ENCODE peak calls at places on chromosomes 11 and 22, in four cellular contexts. S, T, P and I are unnamed samples.

GRCh38 chr11:123653405-123653996 is 923 bp downstream of the SCN3B start:
- DNase-seq in P (no peak), T (no peak), S (no peak), I (no peak)

GRCh38 chr11:60159284-60159683 is 23.6 kb downstream of the MS4A6A start:
- DNase-seq in P (no peak), S (no peak), T (no peak), I (no peak)

GRCh38 chr11:105935791-105936190 is 86.2 kb downstream of the MSANTD4 start:
- DNase-seq in P (peak; percentile 21), S (no peak), T (no peak), I (no peak)

GRCh38 chr11:87394924-87395323 is 357.2 kb downstream of the TMEM135 start:
- DNase-seq in S (no peak), P (no peak), T (no peak), I (no peak)

GRCh38 chr22:36449776-36450175 is 31.7 kb downstream of the TXN2 start:
- DNase-seq in T (no peak), P (no peak), S (no peak), I (no peak)

GRCh38 chr11:12434255-12434654 is 56.9 kb downstream of the PARVA start:
- DNase-seq in S (no peak), T (no peak), P (no peak), I (no peak)

GRCh38 chr22:18060646-18061620 is 16.9 kb upstream of the PEX26 start:
- DNase-seq in T (no peak), S (no peak), P (no peak), I (no peak)

GRCh38 chr11:130212431-130212961 is 52.9 kb downstream of the ST14 start:
- DNase-seq in P (no peak), S (no peak), T (peak; percentile 50), I (peak; percentile 41)

GRCh38 chr11:97557399-97557798 is 1167.6 kb downstream of the JRKL start:
- DNase-seq in P (no peak), T (no peak), S (no peak), I (peak; percentile 1)

GRCh38 chr11:66891849-66892660 is 35.2 kb downstream of the LRFN4 start:
- DNase-seq in T (no peak), P (peak; percentile 96), S (peak; percentile 90), I (no peak)

GRCh38 chr11:17786824-17787525 is 52.4 kb downstream of the KCNC1 start:
- DNase-seq in S (no peak), T (no peak), P (peak; percentile 57), I (no peak)

GRCh38 chr22:46336119-46337078 is 885 bp downstream of the TRMU start:
- DNase-seq in S (peak; percentile 35), P (no peak), T (no peak), I (peak; percentile 65)

GRCh38 chr11:110376711-110377324 is 52.9 kb upstream of the FDX1 start:
- DNase-seq in S (peak; percentile 54), P (peak; percentile 85), T (no peak), I (peak; percentile 67)

GRCh38 chr22:20037419-20037818 is 16.5 kb downstream of the TANGO2 start:
- DNase-seq in S (no peak), T (no peak), P (no peak), I (no peak)

GRCh38 chr11:130204703-130205095 is 45.1 kb downstream of the ST14 start:
- DNase-seq in P (no peak), S (no peak), T (no peak), I (no peak)

GRCh38 chr11:31767665-31768064 is 43.5 kb downstream of the PAX6 start:
- DNase-seq in S (no peak), P (no peak), T (no peak), I (no peak)

GRCh38 chr11:119791701-119792151 is 62.7 kb upstream of the NECTIN1 start:
- DNase-seq in T (no peak), S (no peak), P (no peak), I (no peak)

GRCh38 chr22:50261615-50262459 is at the start of gene MAPK12:
- DNase-seq in S (peak; percentile 84), T (peak; percentile 76), P (no peak), I (peak; percentile 88)

GRCh38 chr11:38577769-38578168 is 1979.7 kb upstream of the RAG2 start:
- DNase-seq in S (no peak), T (no peak), P (no peak), I (no peak)

GRCh38 chr11:59199546-59200420 is 12.9 kb downstream of the MPEG1 start:
- DNase-seq in P (no peak), T (no peak), S (no peak), I (no peak)

GRCh38 chr22:38454011-38454360 is 1.0 kb downstream of the KCNJ4 start:
- DNase-seq in T (no peak), S (no peak), P (no peak), I (no peak)

GRCh38 chr11:119101759-119102423 is at the start of gene DPAGT1:
- DNase-seq in S (peak; percentile 86), P (peak; percentile 98), T (peak; percentile 79), I (peak; percentile 81)

GRCh38 chr22:38415046-38415445 is 40.0 kb downstream of the KCNJ4 start:
- DNase-seq in T (no peak), S (no peak), P (no peak), I (no peak)

GRCh38 chr11:2122222-2122906 is 16.8 kb downstream of the IGF2 start:
- DNase-seq in S (no peak), T (peak; percentile 47), P (no peak), I (peak; percentile 41)

DNA sequence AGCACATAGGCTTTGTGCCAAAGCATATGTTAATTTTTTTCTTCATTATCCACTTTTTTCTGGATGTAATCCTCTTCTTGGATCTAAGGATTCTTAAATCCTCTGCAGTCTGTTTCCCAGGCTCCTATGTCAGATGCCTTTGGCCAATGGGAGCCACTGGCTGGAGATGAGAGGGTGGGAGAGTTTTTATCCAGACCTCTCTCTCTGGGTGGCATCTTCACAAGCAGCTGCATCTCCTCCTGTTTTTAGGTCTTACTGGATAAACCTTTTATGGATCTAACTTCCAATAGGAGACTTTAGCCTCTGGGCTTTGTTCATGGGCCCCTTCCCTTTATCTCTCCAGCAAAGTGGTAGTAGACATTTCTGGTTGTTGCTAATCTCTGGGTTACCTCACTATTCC is 22.4 kb upstream of the MPPED2 start:
- DNase-seq in T (no peak), P (no peak), S (no peak), I (no peak)
- TF ChIP-seq JUND in T (no peak), P (no peak), S (no peak), I (no peak)

GRCh38 chr11:64916848-64917662 is at the start of gene ATG2A:
- DNase-seq in P (peak; percentile 99), T (peak; percentile 98), S (peak; percentile 97), I (peak; percentile 97)

GRCh38 chr11:64915366-64915887 is 1.6 kb downstream of the ATG2A start:
- DNase-seq in T (no peak), P (no peak), S (no peak), I (no peak)

GRCh38 chr11:64917663-64917995 is 620 bp upstream of the ATG2A start:
- DNase-seq in S (no peak), T (no peak), P (no peak), I (no peak)

GRCh38 chr11:64918056-64918455 is 1.0 kb upstream of the ATG2A start:
- DNase-seq in S (no peak), P (no peak), T (no peak), I (no peak)

GRCh38 chr11:64916040-64916847 is 765 bp downstream of the ATG2A start:
- DNase-seq in S (peak; percentile 66), T (no peak), P (no peak), I (peak; percentile 70)
- TF ChIP-seq JUND in S (peak; percentile 19), T (no peak), P (no peak), I (no peak)

DNA sequence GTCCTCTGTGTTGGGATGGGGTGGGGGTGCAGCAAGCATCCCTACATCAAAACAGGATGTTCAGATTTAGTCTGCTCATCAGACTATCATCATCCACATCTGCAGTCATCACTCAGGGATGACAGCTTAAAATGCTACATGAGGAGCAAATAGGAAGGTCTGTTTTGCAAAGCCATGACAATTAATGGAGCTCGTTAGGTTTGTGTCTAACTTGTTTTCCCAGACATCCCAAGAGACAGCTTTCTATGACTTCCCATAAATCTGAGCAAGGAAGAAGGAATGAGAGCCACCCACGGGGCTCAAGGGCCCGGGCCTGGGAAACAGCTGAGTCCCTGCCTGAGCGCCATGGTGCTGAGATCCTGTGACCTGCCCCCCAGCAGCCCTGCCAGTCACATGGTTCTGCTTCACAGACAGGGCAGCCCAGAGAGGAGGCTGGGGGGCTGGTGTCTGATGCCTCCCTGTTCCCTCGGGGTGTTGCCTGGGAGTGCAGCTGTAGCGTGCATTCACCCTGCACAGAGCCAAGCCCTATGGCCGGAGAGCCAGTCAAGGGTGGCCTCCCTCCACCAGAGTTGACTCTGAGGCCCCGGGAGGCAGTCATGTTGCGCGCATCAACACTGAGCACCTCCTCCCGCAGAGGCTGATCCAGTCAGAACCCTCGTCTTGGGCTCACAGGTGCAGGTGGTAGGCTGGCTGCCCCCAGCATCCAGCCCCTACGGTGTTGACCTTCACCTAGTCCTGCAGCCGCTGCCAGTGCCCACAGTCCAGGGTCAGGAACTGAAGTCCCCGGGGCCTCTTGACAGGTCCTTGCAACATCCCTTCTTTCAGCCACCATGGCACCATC is 12.1 kb downstream of the DERL3 start:
- DNase-seq in T (no peak), S (no peak), P (no peak), I (peak; percentile 86)
- TF ChIP-seq JUND in T (no peak), S (no peak), P (no peak), I (no peak)

DNA sequence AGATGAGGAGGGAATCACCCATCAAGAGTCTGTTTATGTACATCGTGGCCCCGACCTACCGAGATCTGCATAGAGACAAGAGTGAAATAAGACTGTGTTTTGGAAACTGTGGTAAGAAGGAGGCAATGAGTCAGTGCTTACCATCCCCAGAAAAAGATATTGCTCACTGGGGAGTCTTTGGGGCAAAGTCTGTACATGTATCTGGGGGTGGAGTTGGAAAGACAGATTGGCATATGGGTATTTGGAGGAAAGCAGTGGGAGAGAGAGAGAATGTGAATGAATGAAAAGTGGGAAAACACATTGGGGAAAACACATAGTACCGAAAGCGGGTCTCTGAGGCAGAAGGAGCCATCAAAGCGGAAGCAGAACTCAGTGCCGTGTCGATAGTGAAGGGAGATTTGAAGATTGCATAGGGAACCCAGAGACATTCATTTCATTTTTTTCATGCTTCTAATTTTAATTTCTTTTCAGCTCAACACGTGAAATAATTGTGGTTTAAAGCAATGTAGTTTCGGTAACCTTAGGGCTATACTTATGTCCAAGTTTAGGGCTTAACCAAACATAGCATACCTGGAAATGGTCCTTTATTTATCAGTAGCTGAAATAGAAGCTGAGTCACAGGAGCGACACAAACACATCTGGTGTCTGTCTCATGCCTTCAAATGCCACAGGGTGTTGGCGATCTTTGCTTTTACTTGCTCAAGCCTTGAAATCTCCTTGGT is 98.6 kb upstream of the CD44 start:
- DNase-seq in T (no peak), P (no peak), S (peak; percentile 46), I (no peak)
- TF ChIP-seq JUND in T (no peak), P (no peak), S (peak; percentile 58), I (peak; percentile 41)

GRCh38 chr22:44883011-44883421 is 126.8 kb downstream of the PHF21B start:
- DNase-seq in S (no peak), P (no peak), T (no peak), I (no peak)

GRCh38 chr22:44885806-44886360 is 123.9 kb downstream of the PHF21B start:
- DNase-seq in T (no peak), S (no peak), P (no peak), I (no peak)

GRCh38 chr22:44887941-44888366 is 121.9 kb downstream of the PHF21B start:
- DNase-seq in S (no peak), P (no peak), T (no peak), I (peak; percentile 54)

GRCh38 chr22:44884562-44884961 is 125.2 kb downstream of the PHF21B start:
- DNase-seq in P (no peak), T (no peak), S (no peak), I (no peak)

GRCh38 chr22:44884968-44885805 is 124.6 kb downstream of the PHF21B start:
- DNase-seq in P (no peak), T (no peak), S (no peak), I (no peak)
- TF ChIP-seq JUND in P (no peak), T (no peak), S (no peak), I (no peak)